ENCODE peak calls at places on chromosomes 16 and 17, in ten cellular contexts. V is Calu3, E is fibroblast of lung, C is B cell, N is H1, U is ascending aorta, G is GM20000, R is PC-3, A is lung, Z is Peyer's patch. I is an unnamed sample.

GRCh38 chr17:49694847-49695697 is 12.7 kb downstream of the SLC35B1 start:
- DNase-seq in N (no peak), Z (peak), E (no peak), A (peak), G (peak), C (peak), U (no peak), V (peak), R (peak), I (peak)

GRCh38 chr17:81131486-81132196 is 33.7 kb upstream of the PVALEF start:
- DNase-seq in G (no peak), A (peak), N (no peak), R (no peak), C (no peak), E (no peak), Z (peak), U (no peak), V (no peak), I (no peak)

GRCh38 chr16:65229191-65229662 is 107.4 kb upstream of the CDH11 start:
- DNase-seq in C (no peak), A (no peak), R (no peak), Z (no peak), G (no peak), U (no peak), N (no peak), E (peak), V (no peak), I (peak)

GRCh38 chr16:14003119-14003570 is 68.0 kb upstream of the MRTFB start:
- DNase-seq in U (no peak), C (no peak), R (peak), E (peak), Z (no peak), N (peak), G (peak), A (peak), V (peak), I (peak)

GRCh38 chr16:6946802-6947201 is 385.8 kb upstream of the RBFOX1 start:
- DNase-seq in Z (no peak), A (no peak), U (no peak), G (no peak), V (no peak), R (no peak), C (no peak), N (no peak), E (no peak), I (no peak)

GRCh38 chr16:24670623-24671454 is 58.6 kb upstream of the TNRC6A start:
- DNase-seq in C (no peak), V (no peak), E (peak), G (peak), U (peak), Z (no peak), A (peak), R (peak), N (no peak), I (peak)

GRCh38 chr17:61856078-61856477 is 7.2 kb downstream of the BRIP1 start:
- DNase-seq in A (no peak), N (no peak), U (no peak), G (no peak), C (no peak), R (no peak), E (no peak), V (no peak), Z (no peak), I (no peak)

GRCh38 chr17:41653421-41654133 is 29.2 kb upstream of the KRT17 start:
- DNase-seq in G (no peak), N (no peak), E (no peak), U (no peak), A (no peak), C (peak), R (no peak), V (no peak), Z (peak), I (no peak)

GRCh38 chr16:51391798-51392511 is 240.9 kb upstream of the SALL1 start:
- DNase-seq in C (no peak), R (no peak), E (no peak), Z (no peak), N (peak), A (no peak), G (no peak), V (no peak), U (no peak), I (no peak)

GRCh38 chr17:73234746-73235145 is 26.9 kb downstream of the CPSF4L start:
- DNase-seq in N (no peak), A (no peak), G (no peak), C (no peak), U (no peak), R (no peak), V (no peak), Z (peak), E (no peak), I (no peak)

GRCh38 chr17:18974407-18975149 is 22.6 kb downstream of the SLC5A10 start:
- DNase-seq in N (no peak), G (no peak), Z (no peak), U (no peak), A (no peak), V (no peak), R (peak), C (no peak), E (peak), I (peak)

GRCh38 chr17:63946440-63947363 is 14.6 kb upstream of the CD79B start:
- DNase-seq in C (peak), N (no peak), Z (no peak), U (no peak), V (peak), A (peak), E (peak), R (peak), G (peak), I (peak)

GRCh38 chr16:86466695-86467406 is 43.5 kb upstream of the FOXF1 start:
- DNase-seq in E (peak), N (no peak), G (no peak), R (no peak), V (no peak), Z (no peak), U (no peak), A (no peak), C (no peak), I (no peak)

GRCh38 chr17:44084131-44084538 is 13.6 kb downstream of the G6PC3 start:
- DNase-seq in U (no peak), A (no peak), V (peak), E (no peak), C (peak), N (no peak), G (peak), Z (no peak), R (peak), I (peak)
- TF ChIP-seq CTCF in U (no peak), A (no peak), V (peak), E (no peak), C (no peak), N (peak), G (no peak), Z (peak), R (peak), I (peak)

GRCh38 chr17:75289832-75290337 is 652 bp upstream of the SLC25A19 start:
- DNase-seq in G (no peak), Z (peak), E (peak), C (no peak), R (peak), N (no peak), V (peak), U (no peak), A (no peak), I (peak)
- TF ChIP-seq CTCF in G (no peak), Z (peak), E (peak), C (peak), R (peak), N (peak), V (no peak), U (no peak), A (no peak), I (peak)

DNA sequence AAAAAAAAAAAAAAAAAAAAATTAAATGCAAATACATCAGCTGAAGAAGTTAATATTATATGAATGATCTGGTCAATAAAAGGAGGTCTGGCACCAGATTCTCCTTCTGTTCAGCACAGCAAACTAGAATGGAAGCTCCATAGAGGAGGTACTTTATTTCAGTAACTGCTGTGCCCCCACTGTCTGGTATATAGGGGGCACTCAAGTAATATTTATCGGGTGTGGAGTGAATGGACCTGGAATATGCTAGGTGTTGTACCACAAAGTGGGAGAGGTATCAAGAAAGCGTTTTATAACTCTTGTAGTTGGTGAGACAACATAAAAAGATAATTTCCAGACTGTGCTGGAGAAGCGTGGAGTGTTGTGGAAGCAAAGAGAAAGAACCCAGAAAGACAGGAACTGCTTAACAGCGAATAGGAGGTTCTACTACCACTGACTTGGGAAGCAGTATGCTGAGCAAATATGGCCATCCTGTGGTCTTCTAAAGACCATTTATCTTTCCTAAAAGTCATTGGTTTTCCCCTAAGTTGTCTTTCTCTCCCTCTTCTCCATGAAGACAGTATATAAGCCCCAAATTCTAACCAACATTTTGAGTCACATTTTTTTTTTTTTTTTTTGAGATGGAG is 12.2 kb upstream of the PRKCA start:
- DNase-seq in E (no peak), V (no peak), U (no peak), C (no peak), G (no peak), R (no peak), A (no peak), N (no peak), Z (no peak), I (no peak)
- TF ChIP-seq CTCF in E (no peak), V (no peak), U (no peak), C (no peak), G (no peak), R (peak), A (no peak), N (peak), Z (peak), I (no peak)

GRCh38 chr17:21001813-21002221 is 41.0 kb downstream of the USP22 start:
- DNase-seq in G (no peak), R (peak), Z (peak), C (no peak), E (no peak), V (no peak), N (no peak), A (no peak), U (no peak), I (no peak)
- TF ChIP-seq CTCF in G (no peak), R (no peak), Z (no peak), C (no peak), E (no peak), V (no peak), N (no peak), A (no peak), U (no peak), I (no peak)

GRCh38 chr16:4183258-4184037 is 58.4 kb downstream of the SRL start:
- DNase-seq in C (peak), G (peak), E (peak), V (peak), R (peak), N (peak), U (peak), A (peak), Z (peak), I (peak)
- TF ChIP-seq CTCF in C (no peak), G (no peak), E (no peak), V (no peak), R (no peak), N (peak), U (no peak), A (no peak), Z (peak), I (no peak)

GRCh38 chr16:87929986-87930385 is 6.3 kb downstream of the CA5A start:
- DNase-seq in R (no peak), C (no peak), A (no peak), E (peak), Z (no peak), U (no peak), N (no peak), V (no peak), G (no peak), I (no peak)

GRCh38 chr16:87933140-87933495 is 3.2 kb downstream of the CA5A start:
- DNase-seq in G (no peak), C (no peak), R (no peak), Z (no peak), N (no peak), V (no peak), E (no peak), U (no peak), A (no peak), I (no peak)

GRCh38 chr16:87931504-87931903 is 4.8 kb downstream of the CA5A start:
- DNase-seq in G (no peak), E (peak), N (no peak), R (no peak), A (no peak), U (no peak), Z (no peak), C (no peak), V (no peak), I (no peak)

GRCh38 chr16:87927195-87927562 is 9.2 kb downstream of the CA5A start:
- DNase-seq in C (no peak), N (no peak), R (no peak), G (no peak), V (no peak), U (no peak), A (no peak), E (no peak), Z (no peak), I (no peak)

DNA sequence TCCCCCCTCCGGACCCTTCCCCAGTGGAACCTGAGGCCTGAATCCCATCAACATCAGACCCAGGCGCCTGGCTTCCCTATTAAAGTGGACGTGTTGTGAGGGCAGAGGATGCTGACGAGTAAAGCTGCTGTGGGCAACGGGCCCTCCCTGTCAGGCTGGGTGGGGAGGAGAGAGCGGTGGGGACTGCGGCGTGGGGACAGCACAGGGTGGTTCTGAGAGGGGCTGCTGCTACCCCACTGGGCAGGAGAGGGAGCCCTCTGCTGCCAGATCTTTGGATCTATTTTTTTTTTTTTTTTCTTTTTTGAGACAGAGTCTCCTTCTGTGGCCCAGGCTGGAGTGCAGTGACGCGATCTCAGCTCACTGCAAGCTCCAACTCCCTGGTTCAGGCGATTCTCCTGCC is 5.9 kb downstream of the CA5A start:
- DNase-seq in Z (no peak), A (no peak), G (no peak), E (no peak), U (no peak), V (peak), C (no peak), R (no peak), N (no peak), I (no peak)
- TF ChIP-seq CTCF in Z (no peak), A (no peak), G (peak), E (no peak), U (no peak), V (peak), C (peak), R (peak), N (peak), I (peak)

GRCh38 chr16:2152695-2153506 is 2.7 kb upstream of the TRAF7 start:
- DNase-seq in E (peak), V (peak), A (no peak), N (no peak), U (no peak), Z (peak), R (peak), C (no peak), G (no peak), I (peak)
- TF ChIP-seq CTCF in E (no peak), V (no peak), A (no peak), N (no peak), U (no peak), Z (no peak), R (no peak), C (no peak), G (peak), I (no peak)

GRCh38 chr16:2343211-2343610 is 2.7 kb upstream of the ABCA3 start:
- DNase-seq in V (no peak), C (no peak), A (no peak), R (no peak), U (no peak), Z (no peak), G (no peak), N (no peak), E (no peak), I (no peak)

GRCh38 chr16:2340564-2341455 is at the start of gene ABCA3:
- DNase-seq in N (peak), A (peak), R (peak), G (peak), V (peak), E (peak), U (peak), C (peak), Z (peak), I (peak)

GRCh38 chr16:2337431-2338296 is 2.9 kb downstream of the ABCA3 start:
- DNase-seq in A (no peak), V (no peak), G (no peak), Z (no peak), U (no peak), R (no peak), C (peak), E (no peak), N (no peak), I (no peak)

GRCh38 chr16:2341456-2342447 is 1.2 kb upstream of the ABCA3 start:
- DNase-seq in E (no peak), U (no peak), G (no peak), V (no peak), Z (no peak), N (no peak), A (no peak), R (no peak), C (peak), I (no peak)

DNA sequence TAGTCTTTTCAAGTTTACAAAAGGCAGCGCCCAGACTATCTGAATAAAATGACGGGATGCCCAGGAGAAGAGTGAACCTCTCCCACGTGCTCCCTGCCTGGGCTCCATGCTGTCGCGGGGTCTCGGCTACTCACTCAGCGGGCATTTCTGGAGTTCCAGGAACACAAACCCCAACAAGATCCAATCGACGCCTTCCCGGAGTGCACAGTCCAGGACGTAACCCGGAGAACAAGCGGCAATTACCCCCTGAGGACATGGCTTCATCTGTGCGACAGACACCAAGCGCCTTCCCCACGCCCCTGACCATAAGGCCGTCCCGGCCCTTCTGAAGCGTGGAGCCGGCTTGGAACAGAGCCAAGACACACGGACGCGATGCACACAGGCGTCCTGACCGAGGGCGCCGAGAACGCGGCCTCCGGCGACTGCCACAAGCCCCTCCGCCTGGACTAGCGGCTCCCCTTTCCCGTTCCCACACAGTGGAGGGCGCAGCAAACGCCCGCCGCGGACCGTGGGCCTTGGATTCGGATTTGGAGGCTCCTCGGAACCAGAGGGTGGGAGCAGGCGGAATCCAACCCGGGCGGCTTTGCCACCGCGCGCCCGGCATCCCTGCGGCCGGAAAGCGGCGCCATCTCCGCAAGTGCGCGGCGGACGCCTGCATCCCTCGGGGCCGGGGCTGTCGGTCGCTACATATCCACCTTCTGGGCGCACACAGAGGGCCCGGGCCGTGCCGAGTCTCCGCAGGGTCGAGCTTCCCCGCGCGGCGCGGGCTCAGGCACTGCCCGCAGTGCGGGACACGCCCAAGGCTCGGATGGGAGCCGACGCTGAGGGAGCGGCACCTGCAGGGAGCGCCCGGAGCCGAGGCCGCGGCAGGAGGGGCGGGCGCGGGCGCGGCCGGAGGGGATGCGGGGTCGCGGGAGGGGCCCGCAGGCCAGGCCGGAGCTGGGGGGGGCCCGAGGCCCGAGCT is 725 bp downstream of the ABCA3 start:
- DNase-seq in E (peak), R (peak), A (peak), U (no peak), G (peak), V (peak), C (peak), Z (peak), N (no peak), I (peak)
- TF ChIP-seq CTCF in E (peak), R (peak), A (no peak), U (no peak), G (no peak), V (no peak), C (no peak), Z (no peak), N (no peak), I (no peak)

I was measured in epithelial cell of esophagus.